ENCODE peak calls at places on chromosomes 11 and 22, in six cellular contexts. Y, T, E, Z, M and Q are unnamed samples.

GRCh38 chr11:72937439-72937838 is 123.2 kb downstream of the ATG16L2 start:
- DNase-seq in Y (no peak), T (no peak), E (no peak), Z (no peak), M (no peak), Q (no peak)

GRCh38 chr11:74321487-74322188 is 10.2 kb upstream of the P4HA3 start:
- DNase-seq in Y (peak; percentile 42), T (peak; percentile 41), E (peak; percentile 28), Z (peak; percentile 65), M (no peak), Q (no peak)

GRCh38 chr11:123580137-123580536 is 74.3 kb downstream of the SCN3B start:
- DNase-seq in Y (no peak), T (no peak), E (no peak), Z (no peak), M (no peak), Q (no peak)

GRCh38 chr11:127493330-127493729 is 492.8 kb upstream of the KIRREL3 start:
- DNase-seq in Y (peak; percentile 29), T (peak; percentile 45), E (no peak), Z (peak; percentile 19), M (no peak), Q (no peak)

GRCh38 chr11:8267831-8268529 is 4.3 kb upstream of the LMO1 start:
- DNase-seq in Y (peak; percentile 35), T (peak; percentile 68), E (no peak), Z (no peak), M (peak; percentile 67), Q (no peak)

GRCh38 chr11:32092581-32093170 is 1.8 kb downstream of the RCN1 start:
- DNase-seq in Y (no peak), T (peak; percentile 69), E (no peak), Z (no peak), M (no peak), Q (no peak)

GRCh38 chr11:35675901-35676610 is 13.5 kb downstream of the TRIM44 start:
- DNase-seq in Y (no peak), T (no peak), E (no peak), Z (peak; percentile 45), M (no peak), Q (no peak)

GRCh38 chr22:36328635-36329216 is 59.0 kb downstream of the MYH9 start:
- DNase-seq in Y (peak; percentile 36), T (no peak), E (no peak), Z (peak; percentile 96), M (peak; percentile 14), Q (no peak)

GRCh38 chr22:25960375-25960774 is 208.9 kb upstream of the SEZ6L start:
- DNase-seq in Y (no peak), T (no peak), E (no peak), Z (no peak), M (no peak), Q (no peak)

GRCh38 chr11:65859134-65859811 is 960 bp upstream of the MUS81 start:
- DNase-seq in Y (peak; percentile 100), T (peak; percentile 100), E (peak; percentile 99), Z (peak; percentile 98), M (peak; percentile 97), Q (peak; percentile 100)

GRCh38 chr11:122933434-122933833 is 48.2 kb downstream of the BSX start:
- DNase-seq in Y (no peak), T (no peak), E (no peak), Z (no peak), M (no peak), Q (no peak)

GRCh38 chr11:118615282-118615979 is 8.0 kb downstream of the PHLDB1 start:
- DNase-seq in Y (peak; percentile 84), T (peak; percentile 90), E (no peak), Z (no peak), M (no peak), Q (no peak)

GRCh38 chr11:116700586-116701220 is 72.1 kb downstream of the BUD13 start:
- DNase-seq in Y (no peak), T (no peak), E (no peak), Z (no peak), M (no peak), Q (no peak)

GRCh38 chr11:117809236-117810055 is 12.4 kb upstream of the DSCAML1 start:
- DNase-seq in Y (peak; percentile 86), T (peak; percentile 87), E (peak; percentile 77), Z (peak; percentile 8), M (peak; percentile 86), Q (peak; percentile 81)

GRCh38 chr11:78830277-78830676 is 255.6 kb upstream of the NARS2 start:
- DNase-seq in Y (no peak), T (no peak), E (no peak), Z (no peak), M (no peak), Q (no peak)

GRCh38 chr11:122209619-122210377 is 93.8 kb upstream of the BLID start:
- DNase-seq in Y (no peak), T (no peak), E (peak; percentile 57), Z (peak; percentile 88), M (no peak), Q (no peak)

GRCh38 chr22:50008151-50009040 is 4.2 kb downstream of the IL17REL start:
- DNase-seq in Y (no peak), T (no peak), E (no peak), Z (no peak), M (no peak), Q (no peak)

GRCh38 chr11:32426819-32427615 is 8.3 kb downstream of the WT1 start:
- DNase-seq in Y (peak; percentile 45), T (peak; percentile 70), E (no peak), Z (no peak), M (no peak), Q (no peak)

GRCh38 chr11:6312106-6312505 is 8.2 kb downstream of the CAVIN3 start:
- DNase-seq in Y (no peak), T (no peak), E (no peak), Z (no peak), M (no peak), Q (no peak)

GRCh38 chr11:11465280-11465679 is 112.2 kb upstream of the CSNK2A3 start:
- DNase-seq in Y (no peak), T (no peak), E (no peak), Z (no peak), M (no peak), Q (no peak)

GRCh38 chr11:65663634-65664200 is 1.0 kb upstream of the RELA start:
- DNase-seq in Y (no peak), T (peak; percentile 52), E (peak; percentile 74), Z (peak; percentile 52), M (peak; percentile 61), Q (peak; percentile 68)

GRCh38 chr11:125404811-125405481 is 91.1 kb downstream of the FEZ1 start:
- DNase-seq in Y (peak; percentile 77), T (peak; percentile 87), E (peak; percentile 61), Z (peak; percentile 47), M (peak; percentile 43), Q (peak; percentile 72)
- TF ChIP-seq CTCF in Y (peak; percentile 92), T (peak; percentile 92), E (peak; percentile 95), Z (peak; percentile 95), M (peak; percentile 62), Q (peak; percentile 91)

DNA sequence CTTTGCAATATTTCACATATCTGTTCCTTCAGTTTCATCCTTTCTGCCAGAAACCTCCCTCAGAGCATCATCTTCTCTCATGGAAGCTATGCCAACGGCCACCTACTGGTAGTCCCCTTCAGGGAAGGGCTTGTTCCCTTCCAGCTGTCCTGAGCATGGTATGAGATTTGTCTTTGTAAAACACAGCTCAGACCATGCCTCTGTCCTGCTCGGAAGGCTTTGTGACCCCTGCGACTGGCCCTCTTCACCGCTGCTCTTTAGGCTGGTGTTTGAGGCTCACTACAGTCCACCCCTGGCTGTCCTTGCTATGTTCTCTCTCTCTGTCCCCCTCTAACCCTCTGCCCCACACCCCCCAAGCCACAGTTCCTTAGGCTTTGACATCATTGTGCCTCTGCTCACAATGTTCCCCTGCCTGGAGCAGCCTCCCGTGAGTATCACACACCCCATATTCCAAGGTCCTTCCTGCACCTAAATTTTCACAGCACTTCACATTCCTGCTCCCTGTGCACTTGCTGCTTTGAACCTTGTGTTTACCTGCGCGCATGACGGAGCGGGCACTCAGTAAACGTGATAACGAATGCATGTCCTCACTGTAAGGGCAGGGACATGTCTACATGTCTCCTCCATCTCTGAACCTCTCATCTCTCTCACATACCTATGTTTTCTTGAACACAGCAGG is 24.0 kb upstream of the ACER3 start:
- DNase-seq in Y (no peak), T (no peak), E (peak; percentile 47), Z (no peak), M (no peak), Q (peak; percentile 44)
- H3K4me1 ChIP-seq in Y (peaks cover 9% of the 10 kb centered on the region), T (peaks cover 23% of the 10 kb centered on the region), E (peaks cover 3% of the 10 kb centered on the region), Z (peaks cover 5% of the 10 kb centered on the region), M (peaks cover 39% of the 10 kb centered on the region), Q (peaks cover 34% of the 10 kb centered on the region)

GRCh38 chr11:3203221-3204043 is 15.2 kb downstream of the MRGPRG start:
- DNase-seq in Y (peak; percentile 73), T (peak; percentile 84), E (no peak), Z (no peak), M (no peak), Q (no peak)

GRCh38 chr11:3206128-3206921 is 12.3 kb downstream of the MRGPRG start:
- DNase-seq in Y (no peak), T (no peak), E (no peak), Z (no peak), M (no peak), Q (no peak)

GRCh38 chr11:3204141-3205015 is 14.2 kb downstream of the MRGPRG start:
- DNase-seq in Y (no peak), T (no peak), E (no peak), Z (no peak), M (no peak), Q (no peak)

GRCh38 chr11:3206922-3207204 is 11.8 kb downstream of the MRGPRG start:
- DNase-seq in Y (no peak), T (no peak), E (no peak), Z (no peak), M (no peak), Q (no peak)

DNA sequence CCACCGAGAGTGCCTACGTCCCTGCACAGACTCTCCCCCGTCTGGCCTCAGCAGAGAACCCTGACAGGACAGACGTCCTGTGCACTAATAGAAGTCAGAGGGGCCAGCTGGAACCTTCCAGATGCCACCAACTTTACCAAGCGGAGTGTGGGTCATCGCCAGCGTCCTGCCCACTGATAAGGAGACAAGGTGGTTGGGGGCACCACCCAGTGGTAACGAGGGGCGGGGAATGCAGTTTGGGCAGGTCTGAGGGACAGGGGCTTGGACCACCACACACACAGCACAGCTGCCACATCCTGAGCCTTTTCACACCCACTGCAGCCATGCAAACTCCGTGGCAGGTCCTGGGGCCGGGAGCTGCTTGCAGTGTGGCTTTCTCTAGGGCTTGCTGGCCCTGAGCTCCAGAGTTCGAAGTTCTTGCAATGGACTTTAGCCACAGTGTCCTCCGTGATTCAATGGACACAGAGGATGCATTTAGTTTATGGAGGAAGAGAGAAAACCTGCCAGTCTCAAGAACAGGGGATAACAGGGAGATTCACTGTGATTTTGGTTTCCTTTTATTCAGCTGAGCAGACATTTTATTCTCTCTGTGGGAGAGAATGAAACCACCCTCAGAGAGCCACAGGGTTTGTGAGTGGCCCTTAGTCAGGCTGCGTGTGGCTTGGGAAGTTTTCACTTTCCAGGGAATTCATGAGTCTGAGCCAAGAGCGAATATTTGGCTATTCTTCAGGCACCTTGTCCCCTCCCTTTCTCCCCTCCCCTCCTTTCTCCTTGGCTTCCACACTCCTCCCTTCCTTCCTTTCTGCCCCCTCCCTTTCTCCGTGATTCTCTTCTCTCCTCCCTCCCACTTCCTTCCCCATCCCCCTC is 13.1 kb downstream of the MRGPRG start:
- DNase-seq in Y (no peak), T (no peak), E (no peak), Z (no peak), M (no peak), Q (peak; percentile 14)
- H3K4me3 ChIP-seq in Y (no peak overlapping the region), T (no peak overlapping the region), E (no peak overlapping the region), Z (no peak overlapping the region), M (no peak overlapping the region), Q (no peak overlapping the region)

DNA sequence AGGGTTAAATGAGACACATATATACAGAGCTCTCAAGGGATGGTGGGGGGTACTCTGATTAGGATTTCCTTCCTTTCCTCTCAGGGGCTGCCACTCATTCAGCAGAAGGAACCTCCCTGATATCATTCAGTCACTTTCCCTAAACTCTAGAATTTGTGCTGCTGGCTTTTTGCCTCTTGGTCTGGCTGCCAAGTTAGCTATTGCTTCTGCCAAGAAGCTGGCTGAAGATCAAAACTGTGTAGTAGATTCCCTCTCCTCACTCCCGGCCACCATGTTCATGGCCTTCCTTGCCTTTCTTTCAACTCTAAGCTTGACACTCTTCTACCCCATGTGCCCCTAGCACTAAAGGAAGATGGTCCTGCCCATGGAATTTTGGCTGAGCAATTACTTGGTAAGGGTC is 18.7 kb downstream of the SLC6A5 start:
- DNase-seq in Y (no peak), T (no peak), E (no peak), Z (no peak), M (no peak), Q (no peak)
- TF ChIP-seq CTCF in Y (no peak), T (no peak), E (no peak), Z (no peak), M (no peak), Q (no peak)